ENCODE peak calls at places on chromosome 19, in eight cellular contexts. R, N, L, T, A, F, W and H are unnamed samples.

GRCh38 chr19:5002143-5002542 is 33.2 kb downstream of the KDM4B start:
- DNase-seq in R (no peak), N (no peak), L (no peak), T (no peak), A (no peak), F (no peak), W (no peak), H (peak)

GRCh38 chr19:1481893-1482360 is 2.9 kb upstream of the C19orf25 start:
- DNase-seq in R (no peak), N (no peak), L (no peak), T (no peak), A (no peak), F (peak), W (no peak), H (no peak)

GRCh38 chr19:57829316-57829715 is 783 bp upstream of the ZNF587B start:
- DNase-seq in R (no peak), N (no peak), L (no peak), T (no peak), A (no peak), F (no peak), W (no peak), H (no peak)

GRCh38 chr19:34172661-34173144 is 399 bp downstream of the LSM14A start:
- DNase-seq in R (no peak), N (no peak), L (no peak), T (peak), A (no peak), F (peak), W (no peak), H (peak)

GRCh38 chr19:38851622-38852230 is 1.9 kb upstream of the HNRNPL start:
- DNase-seq in R (peak), N (peak), L (peak), T (peak), A (peak), F (peak), W (peak), H (peak)

GRCh38 chr19:3932931-3933810 is at the start of gene NMRK2:
- DNase-seq in R (no peak), N (no peak), L (no peak), T (no peak), A (no peak), F (no peak), W (no peak), H (no peak)

GRCh38 chr19:28578208-28578607 is 634.7 kb downstream of the UQCRFS1 start:
- DNase-seq in R (no peak), N (no peak), L (no peak), T (no peak), A (no peak), F (no peak), W (no peak), H (no peak)

GRCh38 chr19:43560687-43561086 is 14.6 kb downstream of the XRCC1 start:
- DNase-seq in R (peak), N (no peak), L (no peak), T (no peak), A (no peak), F (no peak), W (no peak), H (no peak)

GRCh38 chr19:3152431-3152780 is 16.6 kb downstream of the GNA15 start:
- DNase-seq in R (no peak), N (no peak), L (no peak), T (no peak), A (no peak), F (no peak), W (no peak), H (no peak)

GRCh38 chr19:22052644-22053013 is 345 bp downstream of the ZNF257 start:
- DNase-seq in R (no peak), N (peak), L (no peak), T (no peak), A (no peak), F (peak), W (no peak), H (no peak)

GRCh38 chr19:41025871-41026270 is 34.8 kb downstream of the CYP2B6 start:
- DNase-seq in R (no peak), N (no peak), L (no peak), T (no peak), A (no peak), F (no peak), W (no peak), H (no peak)

GRCh38 chr19:44401108-44401786 is at the start of gene ZNF285:
- DNase-seq in R (peak), N (peak), L (no peak), T (peak), A (peak), F (peak), W (no peak), H (peak)

GRCh38 chr19:13906910-13907309 is 909 bp downstream of the CC2D1A start:
- DNase-seq in R (no peak), N (no peak), L (no peak), T (no peak), A (no peak), F (no peak), W (no peak), H (no peak)

GRCh38 chr19:20278342-20278741 is 111.3 kb downstream of the ZNF486 start:
- DNase-seq in R (no peak), N (no peak), L (peak), T (no peak), A (no peak), F (no peak), W (no peak), H (peak)

GRCh38 chr19:5957132-5957531 is 20.8 kb downstream of the RANBP3 start:
- DNase-seq in R (no peak), N (no peak), L (no peak), T (no peak), A (no peak), F (no peak), W (peak), H (no peak)

GRCh38 chr19:23273594-23274412 is 23.6 kb upstream of the ZNF724 start:
- DNase-seq in R (peak), N (peak), L (peak), T (peak), A (peak), F (peak), W (peak), H (peak)

GRCh38 chr19:48858984-48859710 is 9.3 kb downstream of the PLEKHA4 start:
- DNase-seq in R (no peak), N (peak), L (no peak), T (peak), A (no peak), F (no peak), W (no peak), H (no peak)